ENCODE peak calls at places on chromosomes 7 and 10, in four cellular contexts. J is activated effector memory CD4-positive, alpha-beta T cell treated with anti-CD3 and anti-CD28 coated beads, Interleukin-2, amount 50 U/mL, for 16 hours; N is mucosa of gallbladder; E is stimulated activated CD8-positive, alpha-beta memory T cell treated with anti-CD3 and anti-CD28 coated beads, Interleukin-15, amount 100 ng/mL, for 24 hours. L is an unnamed sample.

GRCh38 chr10:133127291-133128125 is 32.5 kb upstream of the KNDC1 start:
- DNase-seq in J (peak), N (no peak), E (no peak), L (no peak)

GRCh38 chr7:141290951-141291350 is 217.1 kb downstream of the TMEM178B start:
- DNase-seq in J (no peak), N (no peak), E (no peak), L (no peak)

GRCh38 chr10:115141254-115141653 is 48.1 kb downstream of the ATRNL1 start:
- DNase-seq in J (no peak), N (no peak), E (no peak), L (no peak)

GRCh38 chr7:2138146-2138765 is 94.5 kb downstream of the MAD1L1 start:
- DNase-seq in J (peak), N (no peak), E (peak), L (no peak)

GRCh38 chr10:131444862-131445461 is 133.4 kb upstream of the TCERG1L start:
- DNase-seq in J (peak), N (no peak), E (no peak), L (no peak)

GRCh38 chr10:75977146-75977545 is 545.7 kb downstream of the LRMDA start:
- DNase-seq in J (no peak), N (no peak), E (no peak), L (no peak)

GRCh38 chr10:132627736-132628512 is 90.3 kb downstream of the INPP5A start:
- DNase-seq in J (peak), N (peak), E (no peak), L (no peak)

GRCh38 chr7:151340794-151341356 is 737 bp upstream of the NUB1 start:
- DNase-seq in J (no peak), N (no peak), E (no peak), L (no peak)

GRCh38 chr7:114631249-114631822 is 216.7 kb downstream of the FOXP2 start:
- DNase-seq in J (no peak), N (no peak), E (no peak), L (no peak)

GRCh38 chr7:23472974-23473847 is 2.9 kb upstream of the IGF2BP3 start:
- DNase-seq in J (no peak), N (no peak), E (no peak), L (no peak)

GRCh38 chr10:62681211-62681940 is 123.1 kb upstream of the ADO start:
- DNase-seq in J (peak), N (no peak), E (peak), L (no peak)

GRCh38 chr10:97138174-97138573 is 47.6 kb downstream of the SLIT1 start:
- DNase-seq in J (no peak), N (peak), E (no peak), L (no peak)

GRCh38 chr7:22561895-22562593 is 62.1 kb upstream of the STEAP1B start:
- DNase-seq in J (no peak), N (no peak), E (no peak), L (peak)

GRCh38 chr7:152130658-152131590 is 105.5 kb downstream of the GALNT11 start:
- DNase-seq in J (no peak), N (no peak), E (no peak), L (no peak)

GRCh38 chr7:19079066-19079465 is 38.4 kb downstream of the TWIST1 start:
- DNase-seq in J (no peak), N (no peak), E (no peak), L (no peak)

GRCh38 chr10:78964952-78965633 is 103.7 kb upstream of the ZMIZ1 start:
- DNase-seq in J (no peak), N (peak), E (no peak), L (no peak)